ENCODE peak calls at places on chromosome 15, in nine cellular contexts. Q, O, A, X, R, K, P, M and W are unnamed samples.
A peak's percentile ranks its signal among the peaks of the same experiment; 100 is the strongest.

GRCh38 chr15:76932090-76932966 is 779 bp downstream of the RCN2 start:
- DNase-seq in Q (no peak), O (no peak), A (no peak), X (no peak), R (no peak), K (no peak), P (no peak), M (no peak), W (no peak)

GRCh38 chr15:66603301-66604179 is 37.7 kb upstream of the LCTL start:
- DNase-seq in Q (peak; percentile 72), O (no peak), A (no peak), X (peak; percentile 62), R (peak; percentile 76), K (peak; percentile 41), P (peak; percentile 14), M (peak; percentile 54), W (no peak)

GRCh38 chr15:74841761-74842385 is 1.1 kb downstream of the ULK3 start:
- DNase-seq in Q (no peak), O (no peak), A (no peak), X (no peak), R (no peak), K (no peak), P (no peak), M (no peak), W (no peak)

GRCh38 chr15:67411491-67411890 is 109.4 kb upstream of the C15orf61 start:
- DNase-seq in Q (no peak), O (no peak), A (no peak), X (no peak), R (no peak), K (no peak), P (no peak), M (no peak), W (no peak)

GRCh38 chr15:31235298-31236183 is 91.1 kb upstream of the KLF13 start:
- DNase-seq in Q (no peak), O (no peak), A (no peak), X (no peak), R (no peak), K (peak; percentile 47), P (no peak), M (peak; percentile 82), W (peak; percentile 32)

GRCh38 chr15:58465070-58465469 is 33.3 kb downstream of the LIPC start:
- DNase-seq in Q (no peak), O (no peak), A (no peak), X (no peak), R (no peak), K (no peak), P (no peak), M (no peak), W (no peak)

GRCh38 chr15:39699531-39700110 is 83.0 kb downstream of the FSIP1 start:
- DNase-seq in Q (no peak), O (no peak), A (no peak), X (no peak), R (no peak), K (no peak), P (no peak), M (no peak), W (no peak)

GRCh38 chr15:52069559-52069958 is 43.0 kb downstream of the BCL2L10 start:
- DNase-seq in Q (no peak), O (no peak), A (no peak), X (no peak), R (no peak), K (no peak), P (no peak), M (no peak), W (no peak)

GRCh38 chr15:70974004-70974832 is 81.6 kb downstream of the LRRC49 start:
- DNase-seq in Q (no peak), O (no peak), A (no peak), X (no peak), R (no peak), K (peak; percentile 31), P (no peak), M (no peak), W (no peak)

GRCh38 chr15:91942676-91943417 is 89.3 kb downstream of the SLCO3A1 start:
- DNase-seq in Q (peak; percentile 88), O (no peak), A (no peak), X (no peak), R (peak; percentile 20), K (peak; percentile 93), P (no peak), M (peak; percentile 83), W (no peak)

GRCh38 chr15:87672309-87672897 is 584.1 kb downstream of the NTRK3 start:
- DNase-seq in Q (no peak), O (no peak), A (no peak), X (no peak), R (no peak), K (peak; percentile 51), P (no peak), M (peak; percentile 16), W (no peak)

GRCh38 chr15:75214293-75215096 is 12.8 kb downstream of the C15orf39 start:
- DNase-seq in Q (no peak), O (no peak), A (no peak), X (no peak), R (no peak), K (no peak), P (no peak), M (no peak), W (no peak)

GRCh38 chr15:99729920-99730319 is 3.3 kb downstream of the LYSMD4 start:
- DNase-seq in Q (no peak), O (no peak), A (no peak), X (no peak), R (peak; percentile 30), K (peak; percentile 35), P (no peak), M (no peak), W (no peak)